ENCODE peak calls at places on chromosomes 4 and X, in eight cellular contexts. N is GM13977, J is NCI-H2081 treated with DMSO at 0.1 percent for 48 hours, S is astrocyte of the spinal cord, W is activated T-cell treated with anti-CD3 and anti-CD28 coated beads for 4 hours, M is substantia nigra, T is pons, F is nephron progenitor cell. D is an unnamed sample.

GRCh38 chrX:148658115-148658725 is 157.8 kb downstream of the AFF2 start:
- DNase-seq in N (no peak), J (no peak), S (no peak), W (no peak), M (no peak), T (no peak), F (no peak), D (no peak)

GRCh38 chr4:38310446-38311043 is 350.3 kb downstream of the PTTG2 start:
- DNase-seq in N (peak), J (no peak), S (peak), W (peak), M (no peak), T (no peak), F (no peak), D (no peak)

GRCh38 chr4:113433116-113433515 is 328.4 kb downstream of the CAMK2D start:
- DNase-seq in N (no peak), J (no peak), S (no peak), W (no peak), M (no peak), T (no peak), F (no peak), D (no peak)

GRCh38 chrX:68571292-68572256 is 72.7 kb downstream of the YIPF6 start:
- DNase-seq in N (peak), J (no peak), S (peak), W (no peak), M (no peak), T (no peak), F (no peak), D (peak)

GRCh38 chr4:181685461-181685860 is 557.7 kb upstream of the TENM3 start:
- DNase-seq in N (no peak), J (no peak), S (peak), W (no peak), M (no peak), T (no peak), F (no peak), D (no peak)

GRCh38 chr4:107734120-107734519 is 14.1 kb upstream of the PAPSS1 start:
- DNase-seq in N (no peak), J (no peak), S (no peak), W (no peak), M (no peak), T (no peak), F (no peak), D (no peak)

GRCh38 chr4:13523591-13524503 is 20.5 kb downstream of the NKX3-2 start:
- DNase-seq in N (peak), J (no peak), S (no peak), W (no peak), M (no peak), T (no peak), F (no peak), D (no peak)

GRCh38 chrX:120840826-120841225 is 34.8 kb downstream of the CT47B1 start:
- DNase-seq in N (no peak), J (no peak), S (peak), W (no peak), M (no peak), T (no peak), F (no peak), D (no peak)

GRCh38 chr4:53422367-53422766 is 44.9 kb downstream of the FIP1L1 start:
- DNase-seq in N (no peak), J (no peak), S (no peak), W (no peak), M (no peak), T (no peak), F (no peak), D (no peak)

GRCh38 chrX:110218591-110218990 is 99.3 kb downstream of the AMMECR1 start:
- DNase-seq in N (no peak), J (no peak), S (peak), W (no peak), M (no peak), T (no peak), F (no peak), D (no peak)

GRCh38 chr4:174523003-174523693 is 860 bp upstream of the HPGD start:
- DNase-seq in N (no peak), J (no peak), S (peak), W (no peak), M (no peak), T (no peak), F (no peak), D (no peak)

GRCh38 chr4:8283631-8284121 is 14.1 kb downstream of the HTRA3 start:
- DNase-seq in N (no peak), J (no peak), S (no peak), W (no peak), M (no peak), T (no peak), F (no peak), D (no peak)

GRCh38 chrX:154308108-154308946 is 12.7 kb downstream of the TKTL1 start:
- DNase-seq in N (peak), J (no peak), S (peak), W (peak), M (peak), T (peak), F (peak), D (peak)

GRCh38 chr4:71257761-71258160 is 81.1 kb upstream of the SLC4A4 start:
- DNase-seq in N (no peak), J (no peak), S (no peak), W (no peak), M (no peak), T (no peak), F (no peak), D (no peak)

GRCh38 chrX:118545510-118545909 is 49.9 kb downstream of the DOCK11 start:
- DNase-seq in N (no peak), J (no peak), S (no peak), W (no peak), M (no peak), T (no peak), F (no peak), D (no peak)

GRCh38 chr4:153218961-153219360 is 14.7 kb downstream of the TRIM2 start:
- DNase-seq in N (no peak), J (no peak), S (no peak), W (no peak), M (no peak), T (no peak), F (no peak), D (no peak)

GRCh38 chrX:38052096-38052495 is 45.7 kb downstream of the SYTL5 start:
- DNase-seq in N (no peak), J (no peak), S (peak), W (no peak), M (no peak), T (no peak), F (no peak), D (peak)

GRCh38 chr4:89836031-89836777 is 757 bp downstream of the SNCA start:
- DNase-seq in N (peak), J (no peak), S (no peak), W (no peak), M (peak), T (peak), F (peak), D (no peak)

D was measured in kidney glomerular epithelial cell.